ENCODE peak calls at places on chromosome 10, in six cellular contexts. A is esophagus muscularis mucosa, G is heart left ventricle, I is esophagus squamous epithelium, O is adrenal gland, Z is suprapubic skin. Q is an unnamed sample.

GRCh38 chr10:18759575-18759974 is 100.3 kb downstream of the ARL5B start:
- DNase-seq in A (no peak), G (no peak), I (no peak), O (no peak), Z (no peak), Q (no peak)

GRCh38 chr10:24468281-24468751 is 255.4 kb downstream of the ARHGAP21 start:
- DNase-seq in A (no peak), G (peak), I (no peak), O (no peak), Z (no peak), Q (no peak)

GRCh38 chr10:96271017-96271815 is at the start of gene BLNK:
- DNase-seq in A (no peak), G (peak), I (peak), O (peak), Z (peak), Q (no peak)

GRCh38 chr10:118732253-118733194 is 22.2 kb downstream of the CACUL1 start:
- DNase-seq in A (no peak), G (no peak), I (no peak), O (no peak), Z (no peak), Q (peak)

GRCh38 chr10:75165684-75166622 is 44.6 kb upstream of the VDAC2 start:
- DNase-seq in A (no peak), G (no peak), I (no peak), O (no peak), Z (no peak), Q (no peak)

GRCh38 chr10:91296471-91296870 is 76.0 kb downstream of the PCGF5 start:
- DNase-seq in A (no peak), G (no peak), I (no peak), O (no peak), Z (no peak), Q (peak)

GRCh38 chr10:5534880-5535856 is 10.4 kb downstream of the CALML3 start:
- DNase-seq in A (no peak), G (no peak), I (no peak), O (no peak), Z (peak), Q (no peak)

GRCh38 chr10:44369296-44369695 is 15.6 kb downstream of the CXCL12 start:
- DNase-seq in A (no peak), G (no peak), I (no peak), O (no peak), Z (no peak), Q (no peak)

GRCh38 chr10:128103229-128103714 is 23.0 kb downstream of the MKI67 start:
- DNase-seq in A (no peak), G (no peak), I (no peak), O (no peak), Z (no peak), Q (no peak)

GRCh38 chr10:25508112-25508815 is 333.5 kb downstream of the GPR158 start:
- DNase-seq in A (no peak), G (no peak), I (no peak), O (no peak), Z (no peak), Q (no peak)

GRCh38 chr10:49568235-49568634 is 29.3 kb upstream of the ERCC6 start:
- DNase-seq in A (no peak), G (no peak), I (no peak), O (no peak), Z (no peak), Q (no peak)

GRCh38 chr10:62661143-62661542 is 143.4 kb upstream of the ADO start:
- DNase-seq in A (no peak), G (no peak), I (no peak), O (no peak), Z (no peak), Q (no peak)

GRCh38 chr10:98308602-98309365 is 40.8 kb upstream of the LOXL4 start:
- DNase-seq in A (no peak), G (no peak), I (no peak), O (no peak), Z (no peak), Q (peak)

GRCh38 chr10:43137701-43137970 is 609 bp upstream of the CSGALNACT2 start:
- DNase-seq in A (peak), G (peak), I (no peak), O (peak), Z (no peak), Q (peak)

GRCh38 chr10:75925999-75926398 is 494.6 kb downstream of the LRMDA start:
- DNase-seq in A (no peak), G (no peak), I (no peak), O (no peak), Z (no peak), Q (no peak)

GRCh38 chr10:130190065-130190736 is 54.0 kb downstream of the GLRX3 start:
- DNase-seq in A (peak), G (peak), I (peak), O (peak), Z (peak), Q (peak)

GRCh38 chr10:8829592-8829991 is 775.1 kb downstream of the GATA3 start:
- DNase-seq in A (no peak), G (no peak), I (no peak), O (no peak), Z (no peak), Q (no peak)

GRCh38 chr10:79060641-79061255 is 8.0 kb upstream of the ZMIZ1 start:
- DNase-seq in A (no peak), G (no peak), I (no peak), O (peak), Z (peak), Q (no peak)

GRCh38 chr10:33265621-33266020 is 68.8 kb downstream of the NRP1 start:
- DNase-seq in A (no peak), G (no peak), I (no peak), O (no peak), Z (no peak), Q (no peak)

GRCh38 chr10:23065549-23065948 is 29.8 kb upstream of the MSRB2 start:
- DNase-seq in A (peak), G (peak), I (no peak), O (peak), Z (peak), Q (no peak)

GRCh38 chr10:112801004-112801403 is 149.0 kb upstream of the TCF7L2 start:
- DNase-seq in A (no peak), G (no peak), I (no peak), O (no peak), Z (no peak), Q (no peak)

GRCh38 chr10:130889240-130889639 is 422.3 kb downstream of the TCERG1L start:
- DNase-seq in A (no peak), G (no peak), I (no peak), O (no peak), Z (no peak), Q (no peak)

GRCh38 chr10:132961864-132962622 is 19.7 kb upstream of the CFAP46 start:
- DNase-seq in A (no peak), G (peak), I (no peak), O (peak), Z (peak), Q (peak)

GRCh38 chr10:52801951-52802350 is 29.4 kb upstream of the MBL2 start:
- DNase-seq in A (no peak), G (no peak), I (no peak), O (no peak), Z (no peak), Q (no peak)

GRCh38 chr10:90621577-90621976 is 236.3 kb downstream of the HTR7 start:
- DNase-seq in A (no peak), G (no peak), I (no peak), O (no peak), Z (no peak), Q (no peak)

GRCh38 chr10:89342219-89342966 is 14.6 kb downstream of the IFIT3 start:
- DNase-seq in A (no peak), G (peak), I (no peak), O (peak), Z (peak), Q (no peak)

GRCh38 chr10:88395677-88396076 is 187.4 kb downstream of the RNLS start:
- DNase-seq in A (no peak), G (no peak), I (no peak), O (no peak), Z (no peak), Q (no peak)

GRCh38 chr10:51768886-51769285 is 69.5 kb upstream of the CSTF2T start:
- DNase-seq in A (no peak), G (no peak), I (no peak), O (no peak), Z (no peak), Q (no peak)

GRCh38 chr10:72692897-72693598 is 1.1 kb downstream of the MCU start:
- DNase-seq in A (peak), G (no peak), I (no peak), O (no peak), Z (no peak), Q (peak)
- TF ChIP-seq POLR2A in A (no peak), G (no peak), I (no peak), O (no peak), Z (no peak), Q (no peak)

DNA sequence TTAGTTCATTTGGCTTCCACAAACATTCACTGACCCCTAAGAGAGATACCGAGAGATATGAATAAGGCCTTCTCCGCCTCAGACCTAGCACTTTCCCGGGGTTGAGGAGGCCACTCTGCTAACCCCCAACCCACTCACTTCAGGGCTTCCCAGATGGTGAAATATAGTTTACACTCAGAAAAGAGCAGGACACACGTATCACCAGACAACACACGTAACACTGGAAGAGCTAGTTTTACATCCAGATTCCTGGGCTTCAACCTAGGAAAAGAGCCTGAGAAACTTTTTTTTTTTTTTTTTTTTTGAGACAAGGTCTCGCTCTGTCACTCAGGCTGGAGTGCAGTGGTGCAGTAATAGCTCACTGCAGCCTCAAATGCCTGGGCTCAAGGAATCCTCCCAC is 15.2 kb upstream of the DLG5 start:
- DNase-seq in A (no peak), G (no peak), I (no peak), O (no peak), Z (no peak), Q (no peak)
- TF ChIP-seq POLR2A in A (no peak), G (no peak), I (no peak), O (no peak), Z (no peak), Q (no peak)

DNA sequence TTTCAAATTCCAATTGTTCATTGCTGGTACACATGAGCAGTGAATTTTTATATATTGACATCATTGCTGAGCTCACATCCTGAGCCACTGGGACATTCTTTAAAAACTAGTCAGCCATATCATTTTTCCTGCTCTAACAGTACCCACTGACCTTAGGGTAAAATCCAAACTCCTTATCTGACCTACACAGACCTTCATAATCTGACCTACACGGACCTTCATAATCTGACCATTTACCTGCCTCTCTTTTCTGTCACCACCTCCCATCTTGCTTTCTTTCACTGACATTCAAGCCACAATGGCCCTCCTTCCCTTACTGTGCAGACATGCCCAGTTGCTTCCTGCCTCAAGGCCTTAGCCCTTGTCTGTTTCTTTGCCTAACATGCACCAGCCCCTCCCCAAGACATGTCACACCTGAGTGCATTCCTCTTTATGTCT is 16.1 kb upstream of the CUZD1 start:
- DNase-seq in A (no peak), G (no peak), I (no peak), O (no peak), Z (no peak), Q (peak)
- TF ChIP-seq POLR2A in A (no peak), G (no peak), I (no peak), O (no peak), Z (no peak), Q (no peak)

DNA sequence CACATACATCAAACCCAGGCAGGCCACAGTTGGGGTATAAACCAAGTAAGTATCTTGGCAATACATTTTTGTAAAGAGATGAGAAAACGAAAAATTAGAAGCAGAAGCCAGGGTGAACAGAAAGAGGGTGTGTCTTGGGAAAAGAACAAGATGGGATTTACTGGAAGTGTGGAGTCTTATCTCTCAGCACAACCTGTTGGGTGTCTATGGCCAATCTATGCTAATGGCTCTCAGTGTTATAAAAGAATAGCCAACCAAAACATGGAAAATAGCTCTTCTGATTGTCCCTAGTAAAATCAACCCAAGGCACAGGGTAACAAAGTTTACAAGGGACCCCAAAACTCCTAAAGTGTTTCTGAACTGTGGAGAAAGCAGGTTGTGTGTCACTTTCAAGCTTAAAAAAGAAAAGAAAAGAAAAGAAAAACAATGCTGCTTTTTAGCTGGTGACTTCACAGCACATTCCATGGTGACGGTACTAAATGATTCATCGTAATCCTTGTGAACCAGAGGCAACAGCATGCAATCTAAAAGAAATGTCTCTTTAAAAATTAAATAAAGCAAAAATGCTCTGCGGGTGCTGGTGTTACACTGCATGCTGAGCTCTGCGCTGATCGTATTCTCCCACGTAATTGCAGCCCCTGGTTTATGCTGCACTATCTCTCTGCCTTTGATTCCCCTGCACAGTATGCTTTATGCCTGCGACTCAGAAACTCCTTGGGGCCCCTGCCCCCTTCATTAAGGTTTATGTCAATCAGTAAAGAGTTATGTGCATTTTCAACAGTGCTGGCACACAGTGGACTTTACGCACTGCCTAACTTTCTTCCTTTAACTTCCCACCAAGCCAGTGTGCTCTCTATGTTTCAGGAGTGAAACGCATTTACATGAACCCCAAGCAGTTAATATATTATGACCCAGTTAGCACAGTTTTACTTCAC is 100.7 kb downstream of the C10orf90 start:
- DNase-seq in A (no peak), G (no peak), I (no peak), O (no peak), Z (no peak), Q (no peak)
- TF ChIP-seq POLR2A in A (no peak), G (no peak), I (no peak), O (no peak), Z (no peak), Q (no peak)

DNA sequence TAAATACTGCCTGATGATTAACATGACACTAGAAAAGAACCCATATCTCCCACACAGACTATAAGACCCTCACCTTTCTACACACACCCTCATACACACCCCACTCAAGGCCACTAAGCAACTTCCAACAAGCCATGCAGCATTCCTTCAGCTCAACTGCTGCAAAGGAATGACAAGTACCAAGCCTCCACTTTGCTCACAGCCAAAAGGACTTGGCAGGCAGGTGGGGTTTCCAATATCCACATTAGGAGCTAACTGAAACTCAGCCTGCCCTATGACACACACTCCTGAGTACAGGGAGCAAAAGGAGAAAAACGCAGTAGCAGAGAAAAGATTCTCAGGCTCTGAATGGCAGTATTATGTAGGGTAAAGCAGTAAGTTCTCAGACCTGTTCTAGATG is 13.4 kb downstream of the USP54 start:
- DNase-seq in A (peak), G (peak), I (no peak), O (peak), Z (peak), Q (no peak)
- TF ChIP-seq POLR2A in A (no peak), G (no peak), I (no peak), O (no peak), Z (no peak), Q (no peak)

DNA sequence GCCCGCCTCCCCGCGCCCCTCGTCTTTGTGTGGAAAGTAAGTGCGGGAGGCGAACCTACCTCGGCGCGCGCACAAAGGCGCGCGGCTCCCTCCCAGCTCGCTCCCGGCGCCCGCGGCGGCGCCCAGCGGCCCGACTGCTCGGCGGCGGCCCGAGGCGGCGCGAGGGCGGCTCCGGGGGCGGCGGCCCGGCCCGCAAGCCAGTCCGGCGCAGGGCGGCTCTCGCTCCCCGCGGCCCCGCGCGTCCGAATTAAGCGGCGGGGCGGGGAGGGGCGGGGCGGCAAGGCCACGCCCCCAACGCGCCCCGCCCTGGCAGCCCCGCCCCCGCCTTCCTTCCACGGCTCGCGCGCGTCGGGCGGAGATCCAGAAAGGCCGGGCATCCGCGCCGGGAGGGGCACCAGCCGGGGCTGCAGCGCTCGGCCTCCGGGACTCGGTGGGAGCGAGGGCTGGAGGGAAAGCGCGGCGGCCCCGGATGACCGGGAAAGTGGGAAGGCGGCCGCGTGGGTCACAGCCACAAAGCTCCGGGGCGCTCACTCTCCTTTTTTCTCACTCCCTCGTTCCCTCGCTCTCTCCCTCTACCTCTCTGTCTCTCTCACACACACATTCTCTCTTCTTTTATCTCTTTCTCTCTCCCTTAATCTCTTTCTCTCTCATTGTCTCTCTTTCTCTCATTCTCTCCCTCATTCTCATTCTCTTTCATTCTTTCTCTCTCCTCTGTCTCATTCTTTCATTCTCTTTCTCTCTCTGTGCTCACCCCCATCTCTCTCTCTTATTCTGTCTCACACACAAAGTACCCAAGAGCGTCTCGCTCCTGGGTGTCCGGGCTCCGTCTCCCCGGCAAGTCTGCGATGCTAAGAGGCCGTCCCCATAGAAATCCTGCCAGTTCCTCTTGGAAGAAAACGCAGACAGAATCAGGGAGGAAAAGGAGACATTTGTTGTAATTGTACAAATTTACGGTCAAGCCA is 170.2 kb downstream of the FAM107B start:
- DNase-seq in A (peak), G (peak), I (peak), O (peak), Z (peak), Q (peak)
- TF ChIP-seq POLR2A in A (no peak), G (no peak), I (peak), O (peak), Z (no peak), Q (no peak)

DNA sequence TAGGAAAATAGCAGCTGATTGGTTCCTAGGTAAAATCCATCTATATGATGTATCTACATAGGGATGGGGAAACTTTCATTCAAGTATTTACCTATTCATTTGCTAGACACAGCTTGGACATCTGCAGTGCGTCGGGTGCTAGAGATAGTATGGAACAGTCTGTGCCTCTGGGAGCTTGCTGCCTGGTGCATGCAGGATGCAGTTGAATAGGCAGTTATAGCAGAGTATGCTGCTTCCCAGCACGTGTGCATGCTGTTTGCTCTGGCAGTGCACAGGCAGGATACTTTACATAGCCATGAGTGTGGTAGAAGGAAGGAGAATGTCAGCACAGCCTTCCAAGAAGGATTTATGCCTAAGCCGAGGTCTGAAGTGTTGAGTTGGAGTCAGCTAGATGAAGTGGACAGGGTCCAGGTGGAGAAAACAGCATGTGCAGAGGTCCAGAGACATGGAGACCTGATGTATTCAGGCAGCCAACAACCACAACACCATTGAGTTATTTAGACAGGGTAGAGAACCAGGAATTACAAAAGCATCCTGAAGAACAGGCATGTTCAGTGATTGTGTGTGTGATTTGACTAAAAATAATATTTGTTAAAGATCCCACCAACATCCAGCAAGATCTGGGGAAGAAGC is 8.1 kb downstream of the MAP3K8 start:
- DNase-seq in A (no peak), G (no peak), I (no peak), O (no peak), Z (no peak), Q (no peak)
- TF ChIP-seq POLR2A in A (no peak), G (no peak), I (no peak), O (no peak), Z (no peak), Q (peak)

Q was measured in erythroblast.